ENCODE peak calls at places on chromosome 18, in four cellular contexts. One of them, this sample, is unnamed.

GRCh38 chr18:68035709-68036522 is 519.4 kb upstream of the DSEL start:
- DNase-seq in T1000: no peak
- DNase-seq in ELR: no peak
- DNase-seq in fibroblast of pulmonary artery: peak; percentile 31
- DNase-seq in this sample: no peak

GRCh38 chr18:13136056-13136688 is 82.4 kb upstream of the LDLRAD4 start:
- DNase-seq in T1000: no peak
- DNase-seq in ELR: no peak
- DNase-seq in fibroblast of pulmonary artery: peak; percentile 7
- DNase-seq in this sample: no peak

GRCh38 chr18:54679318-54680149 is 88.5 kb downstream of the DYNAP start:
- DNase-seq in T1000: no peak
- DNase-seq in ELR: peak; percentile 83
- DNase-seq in fibroblast of pulmonary artery: peak; percentile 93
- DNase-seq in this sample: peak; percentile 83

GRCh38 chr18:11994708-11995444 is 13.6 kb downstream of the IMPA2 start:
- DNase-seq in T1000: no peak
- DNase-seq in ELR: peak; percentile 35
- DNase-seq in fibroblast of pulmonary artery: no peak
- DNase-seq in this sample: no peak

GRCh38 chr18:41871229-41872000 is 83.6 kb upstream of the PIK3C3 start:
- DNase-seq in T1000: no peak
- DNase-seq in ELR: peak; percentile 38
- DNase-seq in fibroblast of pulmonary artery: no peak
- DNase-seq in this sample: peak; percentile 5

GRCh38 chr18:79600141-79600540 is 79.5 kb upstream of the CTDP1 start:
- DNase-seq in T1000: no peak
- DNase-seq in ELR: no peak
- DNase-seq in fibroblast of pulmonary artery: no peak
- DNase-seq in this sample: no peak

GRCh38 chr18:79738041-79738461 is 58.4 kb downstream of the CTDP1 start:
- DNase-seq in T1000: no peak
- DNase-seq in ELR: no peak
- DNase-seq in fibroblast of pulmonary artery: no peak
- DNase-seq in this sample: no peak

GRCh38 chr18:46062781-46063180 is 9.3 kb downstream of the PSTPIP2 start:
- DNase-seq in T1000: no peak
- DNase-seq in ELR: no peak
- DNase-seq in fibroblast of pulmonary artery: no peak
- DNase-seq in this sample: no peak

GRCh38 chr18:48136544-48137353 is 206.3 kb upstream of the SMAD2 start:
- DNase-seq in T1000: no peak
- DNase-seq in ELR: no peak
- DNase-seq in fibroblast of pulmonary artery: no peak
- DNase-seq in this sample: no peak

GRCh38 chr18:11407900-11408299 is 201.5 kb upstream of the SLC35G4 start:
- DNase-seq in T1000: no peak
- DNase-seq in ELR: peak; percentile 66
- DNase-seq in fibroblast of pulmonary artery: peak; percentile 28
- DNase-seq in this sample: peak; percentile 47

GRCh38 chr18:5729983-5730699 is 165.2 kb downstream of the TMEM200C start:
- DNase-seq in T1000: no peak
- DNase-seq in ELR: no peak
- DNase-seq in fibroblast of pulmonary artery: no peak
- DNase-seq in this sample: no peak

GRCh38 chr18:45106331-45106774 is 425.7 kb downstream of the SETBP1 start:
- DNase-seq in T1000: no peak
- DNase-seq in ELR: no peak
- DNase-seq in fibroblast of pulmonary artery: peak; percentile 23
- DNase-seq in this sample: peak; percentile 48

GRCh38 chr18:45978084-45978483 is 11.0 kb upstream of the EPG5 start:
- DNase-seq in T1000: no peak
- DNase-seq in ELR: no peak
- DNase-seq in fibroblast of pulmonary artery: no peak
- DNase-seq in this sample: no peak

This sample was measured in brain microvascular endothelial cell.